ENCODE peak calls at places on chromosomes 2 and 18, in ten cellular contexts. Z, X, K, O, C, N, L, Y, I and P are unnamed samples.

GRCh38 chr18:77001979-77002378 is 130.6 kb downstream of the MBP start:
- DNase-seq in Y (no peak), L (no peak), K (no peak), O (no peak), N (no peak), X (no peak), I (no peak), C (no peak), Z (peak; percentile 27), P (no peak)

GRCh38 chr2:31193066-31193396 is 24.3 kb downstream of the CAPN14 start:
- DNase-seq in K (no peak), O (no peak), X (no peak), N (no peak), I (no peak), L (no peak), C (no peak), Y (no peak), Z (no peak), P (no peak)

GRCh38 chr2:82837588-82838304 is 1621.3 kb downstream of the SUCLG1 start:
- DNase-seq in K (peak; percentile 90), Z (no peak), N (no peak), C (peak; percentile 77), O (peak; percentile 80), X (no peak), I (no peak), L (no peak), Y (no peak), P (peak; percentile 30)

GRCh38 chr2:219254590-219255219 is 987 bp upstream of the TUBA4A start:
- DNase-seq in L (peak; percentile 50), C (no peak), N (no peak), Y (no peak), O (no peak), I (peak; percentile 68), Z (no peak), X (no peak), K (no peak), P (peak; percentile 66)

GRCh38 chr18:75207298-75208054 is 1.5 kb downstream of the PTGR3 start:
- DNase-seq in O (peak; percentile 43), K (peak; percentile 72), Y (no peak), Z (no peak), C (peak; percentile 51), N (no peak), L (no peak), X (no peak), I (no peak), P (peak; percentile 57)

GRCh38 chr2:127640082-127641072 is 5.6 kb upstream of the GPR17 start:
- DNase-seq in L (peak; percentile 67), X (peak; percentile 19), N (no peak), K (no peak), Z (no peak), O (no peak), Y (no peak), I (no peak), C (no peak), P (peak; percentile 31)

GRCh38 chr2:77434880-77435279 is 87.3 kb downstream of the LRRTM4 start:
- DNase-seq in O (no peak), X (no peak), N (no peak), L (no peak), C (no peak), Y (no peak), I (no peak), Z (no peak), K (no peak), P (no peak)

GRCh38 chr2:84701880-84702279 is 179.0 kb downstream of the TRABD2A start:
- DNase-seq in C (peak; percentile 98), X (no peak), I (no peak), L (no peak), Y (no peak), Z (no peak), N (no peak), O (peak; percentile 66), K (peak; percentile 93), P (peak; percentile 96)

GRCh38 chr2:95023222-95023597 is 2.3 kb upstream of the MAL start:
- DNase-seq in L (peak; percentile 56), Y (no peak), I (peak; percentile 72), O (no peak), Z (no peak), K (no peak), C (no peak), X (no peak), N (no peak), P (no peak)

GRCh38 chr2:170969872-170970271 is 40.8 kb downstream of the GORASP2 start:
- DNase-seq in K (no peak), Y (no peak), L (no peak), N (no peak), O (no peak), I (no peak), X (no peak), Z (no peak), C (no peak), P (no peak)